ENCODE peak calls at places on chromosomes 11 and 22, in ten cellular contexts. N is iris pigment epithelial cell; O is HEK293T; F is NCI-H1092 treated with DMSO at 0.1 percent for 48 hours; H is RPMI7951; W is HFFc6; P is ovary; M is stimulated activated CD4-positive, alpha-beta T cell treated with anti-CD3 and anti-CD28 coated beads, Interleukin-1b, Interleukin-23, amount 100 ng/mL, for 1 hour; D is NCI-H345; A is activated effector memory CD4-positive, alpha-beta T cell treated with anti-CD3 and anti-CD28 coated beads, Interleukin-2, amount 50 U/mL, for 16 hours. J is an unnamed sample.

GRCh38 chr11:15770798-15771414 is 585.4 kb downstream of the SOX6 start:
- DNase-seq in N (peak), O (peak), F (peak), H (no peak), W (no peak), P (no peak), M (no peak), D (peak), A (no peak), J (no peak)

GRCh38 chr11:32267679-32268187 is 167.6 kb downstream of the WT1 start:
- DNase-seq in N (no peak), O (no peak), F (no peak), H (no peak), W (no peak), P (no peak), M (no peak), D (no peak), A (no peak), J (no peak)

GRCh38 chr11:130420478-130421198 is 7.8 kb downstream of the ADAMTS8 start:
- DNase-seq in N (no peak), O (no peak), F (no peak), H (no peak), W (no peak), P (no peak), M (no peak), D (no peak), A (no peak), J (no peak)

GRCh38 chr11:108324587-108324986 is 101.7 kb downstream of the ATM start:
- DNase-seq in N (peak), O (no peak), F (no peak), H (no peak), W (peak), P (no peak), M (no peak), D (no peak), A (no peak), J (no peak)

GRCh38 chr11:44950625-44951472 is at the start of gene TP53I11:
- DNase-seq in N (peak), O (peak), F (peak), H (peak), W (no peak), P (peak), M (peak), D (peak), A (peak), J (peak)

GRCh38 chr11:132058211-132058772 is 687.9 kb downstream of the NTM start:
- DNase-seq in N (peak), O (no peak), F (no peak), H (peak), W (no peak), P (no peak), M (no peak), D (no peak), A (no peak), J (no peak)

GRCh38 chr11:3139481-3140290 is 25.4 kb downstream of the OSBPL5 start:
- DNase-seq in N (no peak), O (no peak), F (no peak), H (no peak), W (no peak), P (no peak), M (no peak), D (no peak), A (no peak), J (no peak)

GRCh38 chr11:91788764-91789163 is 435.9 kb upstream of the FAT3 start:
- DNase-seq in N (no peak), O (no peak), F (no peak), H (no peak), W (no peak), P (no peak), M (no peak), D (no peak), A (no peak), J (no peak)

GRCh38 chr11:17013548-17014320 is 480 bp downstream of the PLEKHA7 start:
- DNase-seq in N (no peak), O (peak), F (no peak), H (no peak), W (no peak), P (peak), M (no peak), D (peak), A (peak), J (peak)

GRCh38 chr11:19398273-19398672 is 157.5 kb upstream of the E2F8 start:
- DNase-seq in N (peak), O (no peak), F (no peak), H (no peak), W (no peak), P (no peak), M (no peak), D (no peak), A (no peak), J (no peak)

GRCh38 chr11:2800655-2801531 is 84.7 kb downstream of the CDKN1C start:
- DNase-seq in N (no peak), O (no peak), F (no peak), H (no peak), W (no peak), P (peak), M (no peak), D (no peak), A (no peak), J (no peak)

GRCh38 chr22:41237707-41238569 is 2.8 kb downstream of the CHADL start:
- DNase-seq in N (peak), O (no peak), F (peak), H (no peak), W (no peak), P (peak), M (peak), D (peak), A (peak), J (peak)

GRCh38 chr11:108916290-108916689 is 251.4 kb downstream of the DDX10 start:
- DNase-seq in N (peak), O (no peak), F (no peak), H (no peak), W (no peak), P (no peak), M (no peak), D (no peak), A (no peak), J (no peak)

GRCh38 chr11:93017821-93018690 is 48.6 kb downstream of the MTNR1B start:
- DNase-seq in N (peak), O (no peak), F (no peak), H (peak), W (peak), P (no peak), M (no peak), D (no peak), A (no peak), J (no peak)

GRCh38 chr11:119416606-119417580 is 6.1 kb downstream of the THY1 start:
- DNase-seq in N (peak), O (no peak), F (no peak), H (peak), W (peak), P (no peak), M (no peak), D (no peak), A (no peak), J (no peak)

GRCh38 chr11:38448284-38448683 is 1850.2 kb upstream of the RAG2 start:
- DNase-seq in N (no peak), O (no peak), F (no peak), H (no peak), W (no peak), P (peak), M (no peak), D (no peak), A (no peak), J (no peak)

GRCh38 chr11:10307022-10307410 is 2.1 kb downstream of the ADM start:
- DNase-seq in N (peak), O (no peak), F (no peak), H (no peak), W (no peak), P (no peak), M (no peak), D (no peak), A (no peak), J (no peak)

GRCh38 chr11:69647761-69648497 is 7.0 kb downstream of the CCND1 start:
- DNase-seq in N (no peak), O (no peak), F (no peak), H (peak), W (no peak), P (no peak), M (no peak), D (no peak), A (no peak), J (no peak)

GRCh38 chr22:21921729-21922128 is 30.9 kb downstream of the PPM1F start:
- DNase-seq in N (no peak), O (no peak), F (no peak), H (no peak), W (no peak), P (no peak), M (no peak), D (no peak), A (no peak), J (no peak)

GRCh38 chr11:93587858-93588581 is 44.8 kb upstream of the SMCO4 start:
- DNase-seq in N (no peak), O (no peak), F (no peak), H (no peak), W (no peak), P (no peak), M (no peak), D (no peak), A (no peak), J (no peak)

GRCh38 chr22:28799125-28799833 is 1.1 kb downstream of the XBP1 start:
- DNase-seq in N (peak), O (peak), F (no peak), H (peak), W (peak), P (peak), M (no peak), D (peak), A (peak), J (no peak)

GRCh38 chr22:36015806-36016519 is 12.7 kb downstream of the RBFOX2 start:
- DNase-seq in N (no peak), O (no peak), F (no peak), H (no peak), W (no peak), P (no peak), M (no peak), D (no peak), A (no peak), J (no peak)

GRCh38 chr11:60485987-60486386 is 6.6 kb upstream of the MS4A12 start:
- DNase-seq in N (no peak), O (peak), F (peak), H (no peak), W (no peak), P (no peak), M (no peak), D (no peak), A (no peak), J (peak)

GRCh38 chr22:43828711-43829447 is 16.8 kb upstream of the EFCAB6 start:
- DNase-seq in N (no peak), O (no peak), F (no peak), H (peak), W (no peak), P (peak), M (no peak), D (no peak), A (peak), J (no peak)

J was measured in memory B cell.